ENCODE peak calls at places on chromosomes 13 and 19, in nine cellular contexts. One of them, this sample, is unnamed.
A peak's percentile ranks its signal among the peaks of the same experiment; 100 is the strongest.

GRCh38 chr19:46384396-46384795 is 29.0 kb downstream of the CCDC8 start:
- DNase-seq in psoas muscle: no peak
- DNase-seq in OCI-LY7: no peak
- DNase-seq in left lung: peak; percentile 47
- DNase-seq in cardiac muscle cell: no peak
- DNase-seq in neural progenitor cell: no peak
- DNase-seq in astrocyte: no peak
- DNase-seq in CD4-positive, CD25-positive, alpha-beta regulatory T cell: no peak
- DNase-seq in mammary epithelial cell: no peak
- DNase-seq in this sample: no peak

GRCh38 chr19:932647-933552 is 7.1 kb downstream of the ARID3A start:
- DNase-seq in astrocyte: peak; percentile 87
- DNase-seq in OCI-LY7: no peak
- DNase-seq in cardiac muscle cell: peak; percentile 97
- DNase-seq in CD4-positive, CD25-positive, alpha-beta regulatory T cell: no peak
- DNase-seq in mammary epithelial cell: peak; percentile 61
- DNase-seq in psoas muscle: peak; percentile 86
- DNase-seq in neural progenitor cell: peak; percentile 54
- DNase-seq in left lung: peak; percentile 91
- DNase-seq in this sample: no peak

GRCh38 chr19:39038098-39038497 is 5.7 kb upstream of the FBXO27 start:
- DNase-seq in CD4-positive, CD25-positive, alpha-beta regulatory T cell: no peak
- DNase-seq in OCI-LY7: no peak
- DNase-seq in neural progenitor cell: peak; percentile 87
- DNase-seq in psoas muscle: no peak
- DNase-seq in mammary epithelial cell: peak; percentile 49
- DNase-seq in left lung: no peak
- DNase-seq in cardiac muscle cell: peak; percentile 61
- DNase-seq in astrocyte: no peak
- DNase-seq in this sample: no peak

GRCh38 chr13:114149774-114150740 is 17.6 kb upstream of the RASA3 start:
- DNase-seq in psoas muscle: no peak
- DNase-seq in mammary epithelial cell: no peak
- DNase-seq in neural progenitor cell: no peak
- DNase-seq in OCI-LY7: no peak
- DNase-seq in astrocyte: no peak
- DNase-seq in left lung: no peak
- DNase-seq in cardiac muscle cell: no peak
- DNase-seq in CD4-positive, CD25-positive, alpha-beta regulatory T cell: no peak
- DNase-seq in this sample: no peak

GRCh38 chr13:62357887-62358645 is 942.4 kb upstream of the PCDH20 start:
- DNase-seq in CD4-positive, CD25-positive, alpha-beta regulatory T cell: no peak
- DNase-seq in neural progenitor cell: peak; percentile 88
- DNase-seq in mammary epithelial cell: no peak
- DNase-seq in OCI-LY7: peak; percentile 74
- DNase-seq in cardiac muscle cell: peak; percentile 56
- DNase-seq in left lung: no peak
- DNase-seq in psoas muscle: no peak
- DNase-seq in astrocyte: peak; percentile 17
- DNase-seq in this sample: no peak

GRCh38 chr19:4724252-4724514 is 541 bp upstream of the DPP9 start:
- DNase-seq in left lung: no peak
- DNase-seq in neural progenitor cell: no peak
- DNase-seq in CD4-positive, CD25-positive, alpha-beta regulatory T cell: no peak
- DNase-seq in mammary epithelial cell: no peak
- DNase-seq in OCI-LY7: no peak
- DNase-seq in astrocyte: no peak
- DNase-seq in cardiac muscle cell: no peak
- DNase-seq in psoas muscle: no peak
- DNase-seq in this sample: no peak

GRCh38 chr13:103218253-103218652 is 152.0 kb upstream of the SLC10A2 start:
- DNase-seq in OCI-LY7: no peak
- DNase-seq in neural progenitor cell: no peak
- DNase-seq in left lung: no peak
- DNase-seq in CD4-positive, CD25-positive, alpha-beta regulatory T cell: no peak
- DNase-seq in mammary epithelial cell: no peak
- DNase-seq in astrocyte: peak; percentile 9
- DNase-seq in psoas muscle: no peak
- DNase-seq in cardiac muscle cell: no peak
- DNase-seq in this sample: no peak

GRCh38 chr19:47226426-47227346 is 4.3 kb downstream of the BBC3 start:
- DNase-seq in astrocyte: peak; percentile 47
- DNase-seq in psoas muscle: peak; percentile 92
- DNase-seq in left lung: peak; percentile 94
- DNase-seq in CD4-positive, CD25-positive, alpha-beta regulatory T cell: peak; percentile 35
- DNase-seq in OCI-LY7: peak; percentile 93
- DNase-seq in mammary epithelial cell: peak; percentile 50
- DNase-seq in cardiac muscle cell: peak; percentile 80
- DNase-seq in neural progenitor cell: peak; percentile 66
- DNase-seq in this sample: peak; percentile 39

GRCh38 chr19:55340784-55341147 is 1.1 kb downstream of the KMT5C start:
- DNase-seq in OCI-LY7: no peak
- DNase-seq in psoas muscle: no peak
- DNase-seq in astrocyte: no peak
- DNase-seq in CD4-positive, CD25-positive, alpha-beta regulatory T cell: no peak
- DNase-seq in cardiac muscle cell: no peak
- DNase-seq in mammary epithelial cell: no peak
- DNase-seq in neural progenitor cell: peak; percentile 66
- DNase-seq in left lung: no peak
- DNase-seq in this sample: no peak

GRCh38 chr13:43303040-43303729 is 279.8 kb downstream of the DNAJC15 start:
- DNase-seq in OCI-LY7: peak; percentile 19
- DNase-seq in CD4-positive, CD25-positive, alpha-beta regulatory T cell: no peak
- DNase-seq in psoas muscle: peak; percentile 82
- DNase-seq in cardiac muscle cell: peak; percentile 83
- DNase-seq in mammary epithelial cell: peak; percentile 23
- DNase-seq in astrocyte: peak; percentile 42
- DNase-seq in left lung: no peak
- DNase-seq in neural progenitor cell: peak; percentile 82
- DNase-seq in this sample: no peak

GRCh38 chr13:44574466-44574855 is 1.7 kb downstream of the TSC22D1 start:
- DNase-seq in psoas muscle: no peak
- DNase-seq in astrocyte: no peak
- DNase-seq in CD4-positive, CD25-positive, alpha-beta regulatory T cell: no peak
- DNase-seq in neural progenitor cell: peak; percentile 15
- DNase-seq in left lung: no peak
- DNase-seq in mammary epithelial cell: no peak
- DNase-seq in cardiac muscle cell: no peak
- DNase-seq in OCI-LY7: no peak
- DNase-seq in this sample: no peak
- H3K4me3 ChIP-seq in psoas muscle: peak overlapping the region; percentile 90
- H3K4me3 ChIP-seq in astrocyte: peak overlapping the region; percentile 84
- H3K4me3 ChIP-seq in CD4-positive, CD25-positive, alpha-beta regulatory T cell: peak overlapping the region; percentile 81
- H3K4me3 ChIP-seq in neural progenitor cell: peak overlapping the region; percentile 94
- H3K4me3 ChIP-seq in left lung: no peak overlapping the region
- H3K4me3 ChIP-seq in mammary epithelial cell: no peak overlapping the region
- H3K4me3 ChIP-seq in cardiac muscle cell: no peak overlapping the region
- H3K4me3 ChIP-seq in OCI-LY7: no peak overlapping the region
- H3K4me3 ChIP-seq in this sample: peak overlapping the region; percentile 96

DNA sequence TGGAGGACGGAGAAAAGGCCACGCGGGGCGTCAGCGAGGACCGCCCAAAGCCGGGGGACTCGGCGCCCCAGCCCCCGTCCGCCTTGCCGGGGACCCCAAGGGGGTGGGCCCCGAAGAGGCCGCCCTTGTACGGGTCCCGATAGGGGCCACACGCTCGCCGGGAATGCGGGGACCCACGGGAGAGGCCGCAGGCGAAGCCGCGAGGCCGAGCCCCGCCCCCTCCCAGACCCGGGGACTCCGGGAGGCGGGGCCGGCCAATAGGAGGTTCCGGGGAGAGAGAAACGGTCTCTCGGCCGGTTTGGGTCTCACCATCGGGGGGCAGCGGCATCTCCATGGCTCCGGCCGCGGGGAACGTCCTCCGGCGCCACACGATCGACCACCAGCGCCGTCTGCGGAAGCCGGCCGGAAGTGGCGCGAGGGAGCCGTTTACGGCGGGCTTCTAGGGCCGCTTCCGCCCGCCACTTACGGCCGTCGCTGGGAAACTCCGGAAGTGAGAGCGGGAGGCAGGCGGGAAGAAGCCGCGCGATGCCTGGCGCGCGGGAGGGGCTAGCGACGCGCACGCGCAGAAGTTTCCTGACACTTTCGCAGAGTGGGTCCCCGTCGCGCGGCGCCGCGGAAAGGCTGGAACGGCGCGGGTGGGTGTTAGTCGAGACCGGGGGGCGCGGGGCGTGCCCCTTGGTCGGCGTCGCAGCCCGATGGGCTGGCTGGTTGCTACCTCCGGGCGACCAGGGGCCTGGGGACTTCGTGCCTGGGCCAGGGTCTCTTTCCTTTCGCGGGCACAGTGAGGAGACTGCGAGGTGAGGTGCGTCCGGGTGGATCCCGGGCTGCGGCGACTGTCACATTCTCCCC is at the start of gene CHERP:
- DNase-seq in left lung: peak; percentile 98
- DNase-seq in mammary epithelial cell: peak; percentile 90
- DNase-seq in astrocyte: peak; percentile 82
- DNase-seq in OCI-LY7: peak; percentile 98
- DNase-seq in CD4-positive, CD25-positive, alpha-beta regulatory T cell: peak; percentile 95
- DNase-seq in cardiac muscle cell: peak; percentile 95
- DNase-seq in psoas muscle: peak; percentile 98
- DNase-seq in neural progenitor cell: peak; percentile 98
- DNase-seq in this sample: peak; percentile 65
- H3K4me1 ChIP-seq in left lung: peaks cover 13% of the 10 kb centered on the region
- H3K4me1 ChIP-seq in mammary epithelial cell: peaks cover 6% of the 10 kb centered on the region
- H3K4me1 ChIP-seq in astrocyte: peaks cover 13% of the 10 kb centered on the region
- H3K4me1 ChIP-seq in OCI-LY7: peaks cover 33% of the 10 kb centered on the region
- H3K4me1 ChIP-seq in CD4-positive, CD25-positive, alpha-beta regulatory T cell: peaks cover 60% of the 10 kb centered on the region
- H3K4me1 ChIP-seq in cardiac muscle cell: peaks cover 9% of the 10 kb centered on the region
- H3K4me1 ChIP-seq in psoas muscle: peaks cover 22% of the 10 kb centered on the region
- H3K4me1 ChIP-seq in neural progenitor cell: no peaks in the 10 kb centered on the region
- H3K4me1 ChIP-seq in this sample: peaks cover 22% of the 10 kb centered on the region

DNA sequence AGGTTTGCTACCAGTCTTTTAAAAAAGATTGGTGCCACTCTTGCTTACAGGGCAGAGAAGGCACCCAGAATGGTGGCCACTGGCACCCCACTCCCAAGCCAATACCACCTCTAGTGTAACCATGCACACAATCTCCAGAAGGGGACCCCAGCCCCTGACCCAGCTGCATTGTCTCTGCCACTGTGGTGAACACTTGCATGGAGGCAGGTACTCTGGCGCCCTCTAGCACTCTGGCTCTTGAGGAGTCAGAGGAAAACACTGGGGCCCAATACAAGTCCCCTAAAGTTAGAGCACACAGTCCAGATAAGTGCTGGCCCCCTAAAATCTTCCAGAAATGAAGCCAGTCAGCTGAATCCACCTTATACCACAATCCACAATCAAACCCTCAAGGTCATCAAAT is 6.0 kb downstream of the ERVV-1 start:
- DNase-seq in CD4-positive, CD25-positive, alpha-beta regulatory T cell: no peak
- DNase-seq in neural progenitor cell: peak; percentile 64
- DNase-seq in psoas muscle: no peak
- DNase-seq in OCI-LY7: peak; percentile 46
- DNase-seq in astrocyte: no peak
- DNase-seq in cardiac muscle cell: peak; percentile 3
- DNase-seq in mammary epithelial cell: no peak
- DNase-seq in left lung: no peak
- DNase-seq in this sample: no peak
- H3K4me3 ChIP-seq in CD4-positive, CD25-positive, alpha-beta regulatory T cell: no peak overlapping the region
- H3K4me3 ChIP-seq in neural progenitor cell: no peak overlapping the region
- H3K4me3 ChIP-seq in psoas muscle: no peak overlapping the region
- H3K4me3 ChIP-seq in OCI-LY7: no peak overlapping the region
- H3K4me3 ChIP-seq in astrocyte: no peak overlapping the region
- H3K4me3 ChIP-seq in cardiac muscle cell: no peak overlapping the region
- H3K4me3 ChIP-seq in mammary epithelial cell: no peak overlapping the region
- H3K4me3 ChIP-seq in left lung: no peak overlapping the region
- H3K4me3 ChIP-seq in this sample: no peak overlapping the region

GRCh38 chr19:49677901-49678674 is 1.0 kb downstream of the PRMT1 start:
- DNase-seq in mammary epithelial cell: peak; percentile 77
- DNase-seq in astrocyte: peak; percentile 16
- DNase-seq in left lung: peak; percentile 80
- DNase-seq in psoas muscle: peak; percentile 85
- DNase-seq in OCI-LY7: peak; percentile 85
- DNase-seq in CD4-positive, CD25-positive, alpha-beta regulatory T cell: peak; percentile 79
- DNase-seq in cardiac muscle cell: peak; percentile 67
- DNase-seq in neural progenitor cell: peak; percentile 95
- DNase-seq in this sample: no peak

GRCh38 chr19:49678970-49679831 is 2.1 kb downstream of the PRMT1 start:
- DNase-seq in CD4-positive, CD25-positive, alpha-beta regulatory T cell: no peak
- DNase-seq in left lung: no peak
- DNase-seq in mammary epithelial cell: no peak
- DNase-seq in cardiac muscle cell: no peak
- DNase-seq in astrocyte: no peak
- DNase-seq in neural progenitor cell: no peak
- DNase-seq in psoas muscle: peak; percentile 92
- DNase-seq in OCI-LY7: no peak
- DNase-seq in this sample: no peak

GRCh38 chr19:49676690-49677231 is 310 bp upstream of the PRMT1 start:
- DNase-seq in astrocyte: peak; percentile 99
- DNase-seq in mammary epithelial cell: peak; percentile 100
- DNase-seq in cardiac muscle cell: peak; percentile 100
- DNase-seq in psoas muscle: peak; percentile 100
- DNase-seq in left lung: peak; percentile 96
- DNase-seq in neural progenitor cell: peak; percentile 100
- DNase-seq in CD4-positive, CD25-positive, alpha-beta regulatory T cell: peak; percentile 97
- DNase-seq in OCI-LY7: peak; percentile 100
- DNase-seq in this sample: peak; percentile 99

GRCh38 chr19:49676136-49676689 is 858 bp upstream of the PRMT1 start:
- DNase-seq in CD4-positive, CD25-positive, alpha-beta regulatory T cell: no peak
- DNase-seq in neural progenitor cell: peak; percentile 96
- DNase-seq in mammary epithelial cell: no peak
- DNase-seq in psoas muscle: peak; percentile 92
- DNase-seq in left lung: peak; percentile 81
- DNase-seq in cardiac muscle cell: peak; percentile 97
- DNase-seq in astrocyte: peak; percentile 90
- DNase-seq in OCI-LY7: peak; percentile 91
- DNase-seq in this sample: no peak

DNA sequence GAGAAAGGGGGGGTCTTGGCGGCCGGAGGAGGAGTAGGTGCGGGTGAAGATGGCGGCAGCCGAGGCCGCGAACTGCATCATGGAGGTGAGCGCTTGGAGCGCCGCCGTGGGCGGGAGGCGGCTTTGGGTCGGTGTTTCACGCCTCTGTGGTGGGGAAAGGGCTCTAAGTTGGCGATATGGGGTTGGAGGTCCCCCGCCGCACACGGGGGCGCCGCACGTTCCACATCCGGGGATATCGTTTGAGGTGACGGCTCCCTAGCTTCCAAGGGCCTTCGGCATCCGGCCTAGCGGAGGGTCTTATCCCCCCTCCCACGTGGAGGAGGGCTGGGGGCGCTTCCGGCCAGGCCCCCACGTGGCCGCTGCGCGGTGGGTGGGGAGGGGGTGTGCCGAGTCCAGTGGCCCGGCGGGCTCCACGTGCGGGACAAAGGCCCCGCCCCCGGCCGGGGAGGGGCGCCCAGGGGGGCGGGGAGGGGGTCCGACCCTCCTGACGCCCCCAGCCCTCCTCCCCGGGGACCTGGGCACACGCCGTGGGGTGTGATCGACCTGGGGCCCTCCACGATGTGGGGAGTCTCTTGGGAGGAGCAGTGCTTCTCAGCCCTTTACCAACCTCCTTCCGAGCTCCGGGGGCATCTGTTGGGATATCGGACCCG is at the start of gene PRMT1:
- DNase-seq in left lung: peak; percentile 94
- DNase-seq in CD4-positive, CD25-positive, alpha-beta regulatory T cell: peak; percentile 73
- DNase-seq in astrocyte: no peak
- DNase-seq in mammary epithelial cell: no peak
- DNase-seq in neural progenitor cell: no peak
- DNase-seq in cardiac muscle cell: no peak
- DNase-seq in OCI-LY7: peak; percentile 72
- DNase-seq in psoas muscle: peak; percentile 80
- DNase-seq in this sample: no peak
- H3K4me1 ChIP-seq in left lung: peaks cover 21% of the 10 kb centered on the region
- H3K4me1 ChIP-seq in CD4-positive, CD25-positive, alpha-beta regulatory T cell: peaks cover 46% of the 10 kb centered on the region
- H3K4me1 ChIP-seq in astrocyte: peaks cover 18% of the 10 kb centered on the region
- H3K4me1 ChIP-seq in mammary epithelial cell: peaks cover 21% of the 10 kb centered on the region
- H3K4me1 ChIP-seq in neural progenitor cell: peaks cover 23% of the 10 kb centered on the region
- H3K4me1 ChIP-seq in cardiac muscle cell: peaks cover 10% of the 10 kb centered on the region
- H3K4me1 ChIP-seq in OCI-LY7: peaks cover 54% of the 10 kb centered on the region
- H3K4me1 ChIP-seq in psoas muscle: peaks cover 36% of the 10 kb centered on the region
- H3K4me1 ChIP-seq in this sample: peaks cover 41% of the 10 kb centered on the region

GRCh38 chr19:49364083-49364687 is 508 bp downstream of the DKKL1 start:
- DNase-seq in CD4-positive, CD25-positive, alpha-beta regulatory T cell: no peak
- DNase-seq in neural progenitor cell: no peak
- DNase-seq in OCI-LY7: no peak
- DNase-seq in psoas muscle: no peak
- DNase-seq in astrocyte: no peak
- DNase-seq in left lung: no peak
- DNase-seq in mammary epithelial cell: no peak
- DNase-seq in cardiac muscle cell: no peak
- DNase-seq in this sample: no peak
- H3K4me3 ChIP-seq in CD4-positive, CD25-positive, alpha-beta regulatory T cell: no peak overlapping the region
- H3K4me3 ChIP-seq in neural progenitor cell: peak overlapping the region; percentile 30
- H3K4me3 ChIP-seq in OCI-LY7: peak overlapping the region; percentile 52
- H3K4me3 ChIP-seq in psoas muscle: peak overlapping the region; percentile 83
- H3K4me3 ChIP-seq in astrocyte: peak overlapping the region; percentile 47
- H3K4me3 ChIP-seq in left lung: peak overlapping the region; percentile 14
- H3K4me3 ChIP-seq in mammary epithelial cell: no peak overlapping the region
- H3K4me3 ChIP-seq in cardiac muscle cell: peak overlapping the region; percentile 12
- H3K4me3 ChIP-seq in this sample: peak overlapping the region; percentile 86